ENCODE peak calls at places on chromosomes 7 and 10, in five cellular contexts. O, E, W, B and L are unnamed samples.

GRCh38 chr7:152968003-152968402 is 208.5 kb downstream of the ACTR3B start:
- DNase-seq in E (no peak), O (no peak), B (no peak), W (no peak), L (no peak)

GRCh38 chr10:48462482-48463020 is 142.3 kb downstream of the ARHGAP22 start:
- DNase-seq in O (no peak), B (peak), E (no peak), W (no peak), L (no peak)

GRCh38 chr7:116188-116981 is 76.0 kb upstream of the FAM20C start:
- DNase-seq in B (no peak), W (no peak), O (no peak), E (no peak), L (no peak)

GRCh38 chr7:155979994-155980393 is 167.7 kb upstream of the SHH start:
- DNase-seq in B (no peak), W (no peak), E (no peak), O (no peak), L (no peak)

GRCh38 chr10:62057359-62057758 is 155.9 kb downstream of the ARID5B start:
- DNase-seq in W (no peak), E (no peak), O (no peak), B (peak), L (no peak)

GRCh38 chr10:25753776-25754175 is 180.3 kb upstream of the MYO3A start:
- DNase-seq in O (peak), B (no peak), E (no peak), W (peak), L (no peak)

GRCh38 chr7:133563196-133563707 is 310.4 kb downstream of the EXOC4 start:
- DNase-seq in O (no peak), W (no peak), B (no peak), E (no peak), L (no peak)

GRCh38 chr7:46206474-46207060 is 285.5 kb upstream of the IGFBP3 start:
- DNase-seq in E (no peak), W (no peak), O (no peak), B (no peak), L (no peak)

GRCh38 chr7:24978837-24979469 is 1.0 kb downstream of the OSBPL3 start:
- DNase-seq in O (peak), W (no peak), B (no peak), E (peak), L (no peak)

GRCh38 chr7:92489634-92490033 is 11.9 kb upstream of the ERVW-1 start:
- DNase-seq in E (no peak), B (no peak), O (peak), W (no peak), L (no peak)

GRCh38 chr7:41313171-41313570 is 389.7 kb downstream of the INHBA start:
- DNase-seq in E (no peak), B (no peak), W (no peak), O (no peak), L (no peak)

GRCh38 chr7:106731207-106731606 is 70.2 kb upstream of the CCDC71L start:
- DNase-seq in O (no peak), W (no peak), E (no peak), B (no peak), L (no peak)

GRCh38 chr10:109450702-109451101 is 472.6 kb downstream of the XPNPEP1 start:
- DNase-seq in W (no peak), O (no peak), E (no peak), B (no peak), L (no peak)

GRCh38 chr7:100887186-100887954 is 2.1 kb downstream of the UFSP1 start:
- DNase-seq in O (no peak), W (no peak), B (no peak), E (no peak), L (no peak)

GRCh38 chr10:49644035-49644345 is 30.2 kb downstream of the CHAT start:
- DNase-seq in E (no peak), O (no peak), B (no peak), W (no peak), L (no peak)

GRCh38 chr10:14859043-14859442 is 19.6 kb upstream of the SUV39H2 start:
- DNase-seq in E (no peak), W (no peak), O (no peak), B (no peak), L (no peak)

GRCh38 chr10:3043512-3044368 is 23.6 kb upstream of the PFKP start:
- DNase-seq in B (peak), O (peak), W (peak), E (peak), L (peak)

GRCh38 chr7:21902240-21902639 is 43.5 kb downstream of the CDCA7L start:
- DNase-seq in W (peak), B (no peak), E (no peak), O (peak), L (no peak)

GRCh38 chr7:148242271-148242801 is 348.2 kb upstream of the C7orf33 start:
- DNase-seq in O (peak), W (peak), E (no peak), B (no peak), L (no peak)

GRCh38 chr7:130943336-130943901 is 209.4 kb upstream of the KLF14 start:
- DNase-seq in E (no peak), O (peak), W (peak), B (no peak), L (no peak)

GRCh38 chr7:137480824-137481365 is 137.4 kb upstream of the PTN start:
- DNase-seq in O (no peak), B (no peak), E (no peak), W (no peak), L (no peak)

GRCh38 chr7:141659501-141659900 is 42.5 kb downstream of the DENND11 start:
- DNase-seq in B (no peak), E (no peak), O (no peak), W (no peak), L (no peak)

GRCh38 chr10:33803248-33803647 is 468.8 kb upstream of the NRP1 start:
- DNase-seq in W (peak), E (no peak), B (no peak), O (peak), L (no peak)

GRCh38 chr10:132828681-132829080 is 42.7 kb upstream of the NKX6-2 start:
- DNase-seq in O (no peak), B (no peak), E (peak), W (no peak), L (no peak)

GRCh38 chr7:85226401-85227085 is 39.7 kb upstream of the SEMA3D start:
- DNase-seq in W (no peak), B (no peak), E (no peak), O (peak), L (no peak)

GRCh38 chr7:130865408-130866236 is 131.6 kb upstream of the KLF14 start:
- DNase-seq in O (peak), W (no peak), B (no peak), E (no peak), L (no peak)

GRCh38 chr10:58531084-58531695 is 18.5 kb downstream of the BICC1 start:
- DNase-seq in E (no peak), O (peak), B (peak), W (peak), L (no peak)

GRCh38 chr7:100835903-100836811 is 8.8 kb upstream of the EPHB4 start:
- DNase-seq in W (no peak), B (peak), O (no peak), E (peak), L (no peak)

GRCh38 chr10:123687758-123688157 is 21.6 kb downstream of the GPR26 start:
- DNase-seq in B (no peak), O (no peak), E (no peak), W (no peak), L (no peak)

GRCh38 chr7:117588352-117588794 is 108.5 kb downstream of the CFTR start:
- DNase-seq in O (peak), B (no peak), E (no peak), W (peak), L (no peak)

GRCh38 chr7:151839511-151839921 is 37.4 kb downstream of the PRKAG2 start:
- DNase-seq in E (peak), W (no peak), O (no peak), B (no peak), L (no peak)

GRCh38 chr7:122965306-122965705 is 30.2 kb downstream of the TAS2R16 start:
- DNase-seq in W (no peak), B (no peak), E (no peak), O (no peak), L (no peak)

GRCh38 chr10:103192089-103192450 is 1.0 kb downstream of the NT5C2 start:
- DNase-seq in O (no peak), W (peak), E (no peak), B (no peak), L (no peak)

GRCh38 chr7:48033922-48034321 is 1.4 kb upstream of the C7orf57 start:
- DNase-seq in O (no peak), B (no peak), E (no peak), W (peak), L (no peak)

GRCh38 chr7:2193575-2194305 is 39.0 kb downstream of the MAD1L1 start:
- DNase-seq in W (no peak), O (no peak), B (no peak), E (no peak), L (no peak)

GRCh38 chr7:2185715-2186114 is 47.0 kb downstream of the MAD1L1 start:
- DNase-seq in B (no peak), O (no peak), E (no peak), W (no peak), L (no peak)

GRCh38 chr7:2191026-2191425 is 41.7 kb downstream of the MAD1L1 start:
- DNase-seq in W (no peak), B (no peak), E (no peak), O (peak), L (no peak)

GRCh38 chr7:2193120-2193519 is 39.6 kb downstream of the MAD1L1 start:
- DNase-seq in O (no peak), B (no peak), E (peak), W (no peak), L (no peak)

DNA sequence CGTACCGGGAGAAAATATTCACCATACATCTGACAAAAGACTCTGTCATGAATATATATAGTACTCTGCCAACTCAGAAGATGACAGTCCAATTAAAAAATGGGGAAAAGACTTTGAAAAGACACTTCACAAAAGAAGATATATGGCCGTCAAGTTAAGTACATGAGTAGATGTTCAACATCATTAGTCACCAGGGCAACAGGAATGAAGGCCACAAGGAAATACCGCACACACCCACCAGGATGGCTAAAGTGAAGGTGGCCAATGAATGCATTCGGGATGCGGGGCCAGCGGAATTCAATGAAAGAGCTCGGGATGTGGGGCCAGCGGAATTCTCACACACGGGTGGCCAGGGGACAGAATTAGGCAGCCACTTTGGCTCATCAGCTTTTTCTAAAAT is 42.2 kb downstream of the MAD1L1 start:
- DNase-seq in B (no peak), W (no peak), O (peak), E (no peak), L (no peak)
- TF ChIP-seq CTCF in B (no peak), W (no peak), O (no peak), E (no peak), L (no peak)

DNA sequence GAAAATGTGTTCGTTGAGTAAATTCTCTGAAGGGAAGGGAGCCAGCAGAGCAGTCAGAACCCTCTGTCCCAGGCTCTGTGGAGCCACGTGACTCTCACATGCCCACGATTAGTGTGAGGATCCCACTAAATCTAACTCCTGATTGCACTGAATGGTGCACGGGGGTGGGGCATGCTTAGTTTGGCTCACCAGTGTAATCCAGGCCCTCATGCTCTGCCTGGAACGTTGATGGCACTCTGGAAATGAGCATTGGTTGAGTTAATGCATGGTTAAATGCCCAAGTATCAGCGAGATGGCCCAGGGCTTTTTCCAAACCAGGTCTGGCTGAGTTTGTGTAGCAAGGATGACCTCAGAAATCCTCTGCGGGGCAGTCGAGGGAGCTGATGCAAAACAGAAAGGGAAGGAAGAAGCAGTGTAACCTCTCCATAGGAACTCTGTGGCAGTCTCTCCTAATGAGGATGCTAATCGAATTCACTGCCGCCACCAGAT is 98.3 kb downstream of the C10orf105 start:
- DNase-seq in E (no peak), W (no peak), B (no peak), O (no peak), L (no peak)
- TF ChIP-seq CTCF in E (no peak), W (no peak), B (no peak), O (no peak), L (no peak)

DNA sequence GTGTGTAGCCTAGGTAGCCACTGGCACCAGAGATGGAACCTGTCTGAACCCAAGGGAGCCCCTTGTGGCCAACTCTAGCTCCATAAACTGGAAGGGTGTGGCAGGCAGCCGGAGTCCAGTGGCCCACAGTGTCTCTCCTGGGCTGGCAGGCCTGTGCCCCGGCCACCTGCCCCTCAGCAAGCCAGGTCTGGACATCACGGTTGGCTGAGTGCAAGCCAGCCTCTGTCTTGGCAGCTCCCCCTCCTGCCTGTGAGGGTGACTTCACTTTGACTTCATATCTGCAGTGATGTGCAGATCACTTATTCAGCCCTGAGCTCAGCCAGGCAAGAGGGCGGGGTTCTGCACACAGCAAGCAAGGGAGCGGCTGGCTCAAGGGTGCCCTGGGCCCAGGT is 1.3 kb upstream of the RET start:
- DNase-seq in B (no peak), E (peak), W (peak), O (no peak), L (no peak)
- TF ChIP-seq CTCF in B (no peak), E (no peak), W (peak), O (peak), L (no peak)

GRCh38 chr7:87831127-87831526 is 45.0 kb downstream of the SLC25A40 start:
- DNase-seq in W (no peak), O (peak), B (no peak), E (no peak), L (no peak)
- TF ChIP-seq CTCF in W (no peak), O (no peak), B (no peak), E (no peak), L (no peak)

GRCh38 chr7:149808311-149808710 is 29.9 kb upstream of the ZNF862 start:
- DNase-seq in O (no peak), W (no peak), E (no peak), B (no peak), L (no peak)

GRCh38 chr7:149811221-149811620 is 27.0 kb upstream of the ZNF862 start:
- DNase-seq in W (peak), B (no peak), O (no peak), E (no peak), L (no peak)

GRCh38 chr7:149806726-149807125 is 31.4 kb upstream of the ZNF862 start:
- DNase-seq in W (no peak), B (no peak), O (no peak), E (no peak), L (no peak)

GRCh38 chr7:149811831-149812490 is 26.2 kb upstream of the ZNF862 start:
- DNase-seq in B (no peak), W (no peak), E (no peak), O (no peak), L (no peak)

DNA sequence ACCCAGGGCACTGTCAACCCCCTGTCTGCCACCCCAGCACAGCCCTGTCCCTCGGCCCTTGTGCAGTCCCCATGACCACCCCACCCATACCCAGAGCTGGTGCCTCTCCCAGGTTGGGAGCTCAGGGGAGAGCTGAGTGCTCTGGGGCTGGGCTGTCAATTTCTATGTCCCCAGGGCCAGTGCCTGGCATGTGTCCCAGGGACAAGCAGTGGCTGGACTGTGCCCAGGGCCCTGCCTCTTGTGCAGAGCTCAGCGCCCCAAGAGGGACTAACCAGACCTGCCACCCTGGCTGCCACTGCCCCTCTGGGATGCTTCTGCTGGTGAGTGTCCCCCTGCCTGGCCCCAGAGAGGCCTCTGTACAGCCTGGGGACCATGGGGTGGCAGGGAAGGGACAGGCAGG is 29.0 kb upstream of the ZNF862 start:
- DNase-seq in W (no peak), O (no peak), B (peak), E (no peak), L (no peak)
- TF ChIP-seq CTCF in W (no peak), O (no peak), B (no peak), E (no peak), L (no peak)

GRCh38 chr10:29586509-29586908 is 48.3 kb downstream of the SVIL start:
- DNase-seq in W (no peak), B (no peak), E (no peak), O (no peak), L (no peak)

GRCh38 chr10:29588640-29589421 is 45.9 kb downstream of the SVIL start:
- DNase-seq in W (no peak), E (peak), B (no peak), O (peak), L (no peak)

GRCh38 chr10:29583674-29584073 is 51.1 kb downstream of the SVIL start:
- DNase-seq in W (no peak), B (no peak), O (peak), E (no peak), L (no peak)

GRCh38 chr10:29584436-29584835 is 50.3 kb downstream of the SVIL start:
- DNase-seq in O (no peak), E (no peak), B (no peak), W (no peak), L (no peak)

DNA sequence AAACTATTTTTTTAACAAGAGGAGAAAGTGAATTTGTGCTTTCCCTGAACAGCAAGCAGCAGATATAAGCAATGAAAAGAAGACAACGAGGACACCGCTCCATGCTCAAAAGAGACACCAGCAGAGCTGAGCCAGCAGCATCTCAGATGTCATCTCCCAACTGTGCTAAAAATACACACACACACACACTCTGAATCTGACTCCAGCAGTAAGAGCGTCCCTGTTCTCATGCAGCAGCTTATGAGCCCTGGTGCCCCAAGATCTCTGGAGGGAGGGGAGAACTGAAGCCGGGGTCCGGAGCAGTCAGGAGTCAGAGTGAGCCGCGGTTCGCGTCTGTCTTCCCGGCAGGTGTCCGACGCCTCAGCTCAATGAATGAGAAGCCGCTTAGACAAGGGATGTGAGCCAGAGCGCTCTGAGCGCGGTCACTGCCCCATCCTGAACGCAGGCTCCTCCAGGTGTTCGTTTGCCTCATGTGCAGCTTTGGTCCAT is 49.2 kb downstream of the SVIL start:
- DNase-seq in E (peak), B (peak), W (peak), O (peak), L (no peak)
- TF ChIP-seq CTCF in E (no peak), B (no peak), W (no peak), O (no peak), L (no peak)